ENCODE peak calls at places on chromosome 16, in seven cellular contexts. P is IMR-90, X is mesendoderm, I is H9, G is mesenchymal stem cell, Y is H1, B is trophoblast cell. D is an unnamed sample.

GRCh38 chr16:31064882-31065461 is 9.1 kb downstream of the ZNF668 start:
- DNase-seq in P (peak; percentile 97), X (no peak), I (no peak), G (peak; percentile 93), Y (no peak), B (peak; percentile 95), D (no peak)

GRCh38 chr16:80569440-80570105 is 28.8 kb downstream of the DYNLRB2 start:
- DNase-seq in P (peak; percentile 46), X (no peak), I (no peak), G (no peak), Y (no peak), B (no peak), D (no peak)

GRCh38 chr16:20966746-20967145 is 66.2 kb downstream of the LYRM1 start:
- DNase-seq in P (no peak), X (no peak), I (no peak), G (no peak), Y (no peak), B (no peak), D (no peak)

GRCh38 chr16:27951752-27952151 is 111.8 kb downstream of the GSG1L start:
- DNase-seq in P (peak; percentile 43), X (no peak), I (no peak), G (no peak), Y (no peak), B (peak; percentile 71), D (no peak)

GRCh38 chr16:73058221-73058615 is 10.3 kb upstream of the ZFHX3 start:
- DNase-seq in P (no peak), X (no peak), I (no peak), G (peak; percentile 61), Y (no peak), B (peak; percentile 54), D (peak; percentile 48)

GRCh38 chr16:19833581-19833980 is 51.1 kb downstream of the GPRC5B start:
- DNase-seq in P (no peak), X (no peak), I (no peak), G (no peak), Y (no peak), B (no peak), D (no peak)

GRCh38 chr16:31184888-31185287 is 4.9 kb downstream of the FUS start:
- DNase-seq in P (no peak), X (no peak), I (no peak), G (no peak), Y (no peak), B (no peak), D (no peak)

GRCh38 chr16:85423631-85424030 is 189.5 kb upstream of the GSE1 start:
- DNase-seq in P (no peak), X (no peak), I (no peak), G (no peak), Y (no peak), B (no peak), D (no peak)

GRCh38 chr16:49477250-49477895 is 103.8 kb downstream of the C16orf78 start:
- DNase-seq in P (no peak), X (no peak), I (no peak), G (no peak), Y (no peak), B (no peak), D (no peak)

GRCh38 chr16:70573451-70574121 is 50.0 kb downstream of the SF3B3 start:
- DNase-seq in P (peak; percentile 97), X (peak; percentile 47), I (no peak), G (peak; percentile 93), Y (no peak), B (peak; percentile 10), D (no peak)

GRCh38 chr16:81923296-81923695 is 88.0 kb downstream of the SDR42E1 start:
- DNase-seq in P (no peak), X (no peak), I (no peak), G (no peak), Y (no peak), B (no peak), D (no peak)

GRCh38 chr16:66656547-66656946 is 40.0 kb downstream of the CMTM4 start:
- DNase-seq in P (peak; percentile 38), X (no peak), I (no peak), G (no peak), Y (no peak), B (no peak), D (no peak)

GRCh38 chr16:83887088-83887487 is 11.8 kb upstream of the MLYCD start:
- DNase-seq in P (no peak), X (no peak), I (no peak), G (no peak), Y (no peak), B (no peak), D (no peak)

GRCh38 chr16:18024566-18024965 is 312.0 kb downstream of the NPIPA8 start:
- DNase-seq in P (no peak), X (no peak), I (no peak), G (no peak), Y (no peak), B (no peak), D (no peak)

GRCh38 chr16:4327782-4328579 is 12.1 kb downstream of the GLIS2 start:
- DNase-seq in P (peak; percentile 69), X (peak; percentile 94), I (peak; percentile 88), G (peak; percentile 90), Y (no peak), B (no peak), D (peak; percentile 75)

GRCh38 chr16:75931043-75931442 is 204.8 kb upstream of the CPHXL start:
- DNase-seq in P (peak; percentile 97), X (no peak), I (no peak), G (peak; percentile 92), Y (no peak), B (no peak), D (no peak)

GRCh38 chr16:83826146-83826913 is 18.6 kb downstream of the HSBP1 start:
- DNase-seq in P (peak; percentile 78), X (peak; percentile 83), I (peak; percentile 83), G (peak; percentile 73), Y (no peak), B (peak; percentile 85), D (peak; percentile 80)

GRCh38 chr16:80303691-80304090 is 237.1 kb upstream of the DYNLRB2 start:
- DNase-seq in P (no peak), X (no peak), I (no peak), G (no peak), Y (no peak), B (no peak), D (no peak)

GRCh38 chr16:12546918-12547607 is 256.6 kb downstream of the CPPED1 start:
- DNase-seq in P (peak; percentile 35), X (no peak), I (no peak), G (no peak), Y (no peak), B (no peak), D (no peak)

GRCh38 chr16:57106767-57107166 is 14.4 kb downstream of the CPNE2 start:
- DNase-seq in P (no peak), X (no peak), I (no peak), G (no peak), Y (no peak), B (no peak), D (no peak)

GRCh38 chr16:50979806-50980620 is 171.1 kb downstream of the SALL1 start:
- DNase-seq in P (no peak), X (no peak), I (no peak), G (no peak), Y (no peak), B (no peak), D (no peak)
- H3K79me1 ChIP-seq in P (no peaks in the 10 kb centered on the region), X (no peaks in the 10 kb centered on the region), I (no peaks in the 10 kb centered on the region), G (no peaks in the 10 kb centered on the region), Y (no peaks in the 10 kb centered on the region), B (no peaks in the 10 kb centered on the region), D (no peaks in the 10 kb centered on the region)

GRCh38 chr16:23465179-23465578 is 12.2 kb upstream of the COG7 start:
- DNase-seq in P (no peak), X (no peak), I (no peak), G (no peak), Y (no peak), B (no peak), D (no peak)

GRCh38 chr16:23469814-23470213 is 16.8 kb upstream of the COG7 start:
- DNase-seq in P (peak; percentile 54), X (peak; percentile 19), I (no peak), G (no peak), Y (no peak), B (no peak), D (no peak)

GRCh38 chr16:23466162-23466885 is 13.3 kb upstream of the COG7 start:
- DNase-seq in P (peak; percentile 96), X (no peak), I (no peak), G (peak; percentile 65), Y (no peak), B (no peak), D (no peak)

DNA sequence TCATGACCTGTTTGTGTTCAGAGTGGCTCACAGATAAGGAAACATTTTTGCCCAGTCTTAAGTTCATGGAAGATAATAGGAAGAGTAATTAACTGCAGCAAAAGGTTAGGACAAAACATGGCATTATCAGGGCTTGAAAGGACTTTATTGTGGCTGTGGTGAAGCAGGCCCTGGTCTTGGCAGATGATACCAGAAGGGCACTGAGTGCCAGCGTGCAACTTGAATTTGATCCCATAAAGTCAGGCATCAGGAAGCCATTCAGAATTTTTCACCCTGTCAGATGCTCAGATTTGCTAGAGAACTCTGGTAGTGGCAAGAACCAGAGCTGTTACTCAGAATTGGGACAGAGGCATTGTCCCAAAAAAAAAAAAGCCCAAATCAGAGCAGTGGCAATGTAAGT is 11.2 kb upstream of the COG7 start:
- DNase-seq in P (no peak), X (no peak), I (no peak), G (no peak), Y (no peak), B (no peak), D (no peak)
- H4K8ac ChIP-seq in P (no peak overlapping the region), X (no peak overlapping the region), I (no peak overlapping the region), G (no peak overlapping the region), Y (no peak overlapping the region), B (no peak overlapping the region), D (no peak overlapping the region)

GRCh38 chr16:973366-973765 is 2.6 kb upstream of the LMF1 start:
- DNase-seq in P (no peak), X (no peak), I (no peak), G (no peak), Y (no peak), B (no peak), D (no peak)

GRCh38 chr16:971582-971905 is 760 bp upstream of the LMF1 start:
- DNase-seq in P (no peak), X (no peak), I (no peak), G (no peak), Y (no peak), B (no peak), D (no peak)

GRCh38 chr16:970766-971581 is at the start of gene LMF1:
- DNase-seq in P (peak; percentile 79), X (peak; percentile 92), I (peak; percentile 93), G (peak; percentile 78), Y (peak; percentile 73), B (peak; percentile 98), D (peak; percentile 89)

GRCh38 chr16:972316-973002 is 1.7 kb upstream of the LMF1 start:
- DNase-seq in P (no peak), X (no peak), I (no peak), G (no peak), Y (no peak), B (no peak), D (no peak)

GRCh38 chr16:971981-972315 is 1.2 kb upstream of the LMF1 start:
- DNase-seq in P (no peak), X (no peak), I (no peak), G (no peak), Y (no peak), B (no peak), D (no peak)
- H3K4me1 ChIP-seq in P (peaks cover 8% of the 10 kb centered on the region), X (no peaks in the 10 kb centered on the region), I (no peaks in the 10 kb centered on the region), G (peaks cover 12% of the 10 kb centered on the region), Y (peaks cover 10% of the 10 kb centered on the region), B (peaks cover 11% of the 10 kb centered on the region), D (peaks cover 27% of the 10 kb centered on the region)

DNA sequence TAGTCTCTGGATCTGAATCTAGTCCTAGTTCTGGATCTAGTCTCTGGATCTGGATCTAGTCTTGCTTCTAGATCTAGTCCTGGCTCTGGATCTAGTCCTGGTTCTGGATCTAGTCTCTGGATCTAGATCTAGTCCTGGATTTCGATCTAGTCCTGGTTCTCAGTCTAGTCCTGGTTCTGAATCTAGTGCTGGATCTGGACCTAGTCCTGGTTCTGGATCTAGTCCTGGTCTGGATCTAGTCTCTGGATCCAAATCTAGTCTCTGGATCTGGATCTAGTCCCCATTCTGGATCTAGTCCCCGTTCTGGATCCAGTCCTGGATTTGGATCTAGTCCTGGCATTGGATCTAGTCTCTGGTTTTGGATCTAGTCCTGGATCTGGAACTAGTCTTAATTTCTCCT is 29.9 kb upstream of the VAT1L start:
- DNase-seq in P (no peak), X (no peak), I (no peak), G (no peak), Y (no peak), B (no peak), D (no peak)
- H3K79me1 ChIP-seq in P (no peaks in the 10 kb centered on the region), X (no peaks in the 10 kb centered on the region), I (no peaks in the 10 kb centered on the region), G (no peaks in the 10 kb centered on the region), Y (no peaks in the 10 kb centered on the region), B (peaks cover 7% of the 10 kb centered on the region), D (no peaks in the 10 kb centered on the region)

D was measured in neuronal stem cell.